ENCODE peak calls at places on chromosomes 3 and 15, in ten cellular contexts. One of them, this sample, is unnamed.

GRCh38 chr15:80002267-80002666 is 31.3 kb upstream of the BCL2A1 start:
- DNase-seq in GM13977: no peak
- DNase-seq in WTC11: no peak
- DNase-seq in retina: no peak
- DNase-seq in HT-29: no peak
- DNase-seq in AG04450: no peak
- DNase-seq in nephron progenitor cell: no peak
- DNase-seq in NCI-H510A treated with DMSO at 0.1 percent for 48 hours: no peak
- DNase-seq in NCI-H1694 treated with DMSO at 0.1 percent for 48 hours: no peak
- DNase-seq in C1 segment of cervical spinal cord: no peak
- DNase-seq in this sample: no peak

GRCh38 chr3:195306359-195306758 is 35.4 kb upstream of the XXYLT1 start:
- DNase-seq in nephron progenitor cell: no peak
- DNase-seq in retina: no peak
- DNase-seq in HT-29: no peak
- DNase-seq in WTC11: no peak
- DNase-seq in NCI-H510A treated with DMSO at 0.1 percent for 48 hours: no peak
- DNase-seq in GM13977: no peak
- DNase-seq in AG04450: no peak
- DNase-seq in C1 segment of cervical spinal cord: no peak
- DNase-seq in NCI-H1694 treated with DMSO at 0.1 percent for 48 hours: no peak
- DNase-seq in this sample: no peak

GRCh38 chr3:186002884-186003472 is 65.2 kb upstream of the TRA2B start:
- DNase-seq in nephron progenitor cell: no peak
- DNase-seq in retina: no peak
- DNase-seq in GM13977: no peak
- DNase-seq in HT-29: peak; percentile 35
- DNase-seq in WTC11: peak; percentile 36
- DNase-seq in C1 segment of cervical spinal cord: no peak
- DNase-seq in NCI-H510A treated with DMSO at 0.1 percent for 48 hours: no peak
- DNase-seq in NCI-H1694 treated with DMSO at 0.1 percent for 48 hours: peak; percentile 23
- DNase-seq in AG04450: no peak
- DNase-seq in this sample: no peak

GRCh38 chr3:111903067-111903511 is 44.0 kb downstream of the PHLDB2 start:
- DNase-seq in retina: no peak
- DNase-seq in HT-29: peak; percentile 75
- DNase-seq in GM13977: no peak
- DNase-seq in WTC11: no peak
- DNase-seq in AG04450: peak; percentile 47
- DNase-seq in NCI-H510A treated with DMSO at 0.1 percent for 48 hours: no peak
- DNase-seq in NCI-H1694 treated with DMSO at 0.1 percent for 48 hours: no peak
- DNase-seq in C1 segment of cervical spinal cord: no peak
- DNase-seq in nephron progenitor cell: no peak
- DNase-seq in this sample: peak; percentile 18

GRCh38 chr3:66397745-66398144 is 103.1 kb downstream of the LRIG1 start:
- DNase-seq in NCI-H1694 treated with DMSO at 0.1 percent for 48 hours: no peak
- DNase-seq in NCI-H510A treated with DMSO at 0.1 percent for 48 hours: no peak
- DNase-seq in C1 segment of cervical spinal cord: no peak
- DNase-seq in AG04450: no peak
- DNase-seq in retina: no peak
- DNase-seq in nephron progenitor cell: no peak
- DNase-seq in WTC11: no peak
- DNase-seq in GM13977: no peak
- DNase-seq in HT-29: no peak
- DNase-seq in this sample: no peak

GRCh38 chr3:64295594-64295993 is 70.3 kb upstream of the PRICKLE2 start:
- DNase-seq in GM13977: no peak
- DNase-seq in NCI-H510A treated with DMSO at 0.1 percent for 48 hours: no peak
- DNase-seq in retina: no peak
- DNase-seq in nephron progenitor cell: no peak
- DNase-seq in WTC11: no peak
- DNase-seq in HT-29: no peak
- DNase-seq in AG04450: peak; percentile 75
- DNase-seq in NCI-H1694 treated with DMSO at 0.1 percent for 48 hours: no peak
- DNase-seq in C1 segment of cervical spinal cord: no peak
- DNase-seq in this sample: no peak

GRCh38 chr3:195139876-195140240 is 131.1 kb downstream of the XXYLT1 start:
- DNase-seq in AG04450: no peak
- DNase-seq in HT-29: peak; percentile 45
- DNase-seq in NCI-H1694 treated with DMSO at 0.1 percent for 48 hours: no peak
- DNase-seq in nephron progenitor cell: no peak
- DNase-seq in NCI-H510A treated with DMSO at 0.1 percent for 48 hours: no peak
- DNase-seq in GM13977: no peak
- DNase-seq in retina: no peak
- DNase-seq in C1 segment of cervical spinal cord: no peak
- DNase-seq in WTC11: no peak
- DNase-seq in this sample: no peak

GRCh38 chr3:27681249-27681748 is 40.8 kb downstream of the EOMES start:
- DNase-seq in NCI-H1694 treated with DMSO at 0.1 percent for 48 hours: peak; percentile 7
- DNase-seq in GM13977: peak; percentile 60
- DNase-seq in WTC11: no peak
- DNase-seq in HT-29: peak; percentile 76
- DNase-seq in retina: peak; percentile 77
- DNase-seq in C1 segment of cervical spinal cord: no peak
- DNase-seq in AG04450: peak; percentile 59
- DNase-seq in NCI-H510A treated with DMSO at 0.1 percent for 48 hours: peak; percentile 62
- DNase-seq in nephron progenitor cell: peak; percentile 22
- DNase-seq in this sample: peak; percentile 83

GRCh38 chr3:125120370-125121122 is 64.7 kb upstream of the HEG1 start:
- DNase-seq in HT-29: no peak
- DNase-seq in nephron progenitor cell: peak; percentile 30
- DNase-seq in GM13977: no peak
- DNase-seq in C1 segment of cervical spinal cord: peak; percentile 67
- DNase-seq in WTC11: peak; percentile 79
- DNase-seq in NCI-H1694 treated with DMSO at 0.1 percent for 48 hours: peak; percentile 43
- DNase-seq in AG04450: no peak
- DNase-seq in NCI-H510A treated with DMSO at 0.1 percent for 48 hours: no peak
- DNase-seq in retina: peak; percentile 85
- DNase-seq in this sample: peak; percentile 47

GRCh38 chr15:52199271-52199670 is 8.1 kb upstream of the GNB5 start:
- DNase-seq in NCI-H1694 treated with DMSO at 0.1 percent for 48 hours: no peak
- DNase-seq in C1 segment of cervical spinal cord: no peak
- DNase-seq in AG04450: no peak
- DNase-seq in NCI-H510A treated with DMSO at 0.1 percent for 48 hours: no peak
- DNase-seq in WTC11: no peak
- DNase-seq in nephron progenitor cell: no peak
- DNase-seq in GM13977: no peak
- DNase-seq in retina: no peak
- DNase-seq in HT-29: no peak
- DNase-seq in this sample: no peak

GRCh38 chr3:151226088-151226563 is 23.1 kb upstream of the GPR171 start:
- DNase-seq in WTC11: no peak
- DNase-seq in GM13977: no peak
- DNase-seq in C1 segment of cervical spinal cord: no peak
- DNase-seq in retina: no peak
- DNase-seq in NCI-H510A treated with DMSO at 0.1 percent for 48 hours: no peak
- DNase-seq in AG04450: no peak
- DNase-seq in nephron progenitor cell: no peak
- DNase-seq in NCI-H1694 treated with DMSO at 0.1 percent for 48 hours: no peak
- DNase-seq in HT-29: no peak
- DNase-seq in this sample: no peak

GRCh38 chr3:122084795-122085194 is 29.6 kb downstream of the CD86 start:
- DNase-seq in WTC11: no peak
- DNase-seq in C1 segment of cervical spinal cord: no peak
- DNase-seq in HT-29: no peak
- DNase-seq in nephron progenitor cell: no peak
- DNase-seq in GM13977: no peak
- DNase-seq in retina: no peak
- DNase-seq in NCI-H510A treated with DMSO at 0.1 percent for 48 hours: no peak
- DNase-seq in AG04450: no peak
- DNase-seq in NCI-H1694 treated with DMSO at 0.1 percent for 48 hours: no peak
- DNase-seq in this sample: no peak

GRCh38 chr3:79684041-79684440 is 83.8 kb downstream of the ROBO1 start:
- DNase-seq in WTC11: no peak
- DNase-seq in GM13977: no peak
- DNase-seq in retina: no peak
- DNase-seq in HT-29: no peak
- DNase-seq in AG04450: no peak
- DNase-seq in nephron progenitor cell: no peak
- DNase-seq in NCI-H510A treated with DMSO at 0.1 percent for 48 hours: no peak
- DNase-seq in C1 segment of cervical spinal cord: no peak
- DNase-seq in NCI-H1694 treated with DMSO at 0.1 percent for 48 hours: no peak
- DNase-seq in this sample: no peak

GRCh38 chr3:126524429-126524988 is 554 bp downstream of the CHST13 start:
- DNase-seq in WTC11: no peak
- DNase-seq in NCI-H510A treated with DMSO at 0.1 percent for 48 hours: no peak
- DNase-seq in NCI-H1694 treated with DMSO at 0.1 percent for 48 hours: no peak
- DNase-seq in C1 segment of cervical spinal cord: no peak
- DNase-seq in nephron progenitor cell: no peak
- DNase-seq in GM13977: no peak
- DNase-seq in HT-29: no peak
- DNase-seq in AG04450: no peak
- DNase-seq in retina: no peak
- DNase-seq in this sample: peak; percentile 35

GRCh38 chr3:46138571-46138970 is 69.5 kb downstream of the CCR1 start:
- DNase-seq in AG04450: no peak
- DNase-seq in NCI-H510A treated with DMSO at 0.1 percent for 48 hours: no peak
- DNase-seq in HT-29: no peak
- DNase-seq in C1 segment of cervical spinal cord: no peak
- DNase-seq in retina: no peak
- DNase-seq in NCI-H1694 treated with DMSO at 0.1 percent for 48 hours: no peak
- DNase-seq in nephron progenitor cell: no peak
- DNase-seq in WTC11: no peak
- DNase-seq in GM13977: no peak
- DNase-seq in this sample: no peak

GRCh38 chr3:128447561-128448013 is 19.1 kb downstream of the DNAJB8 start:
- DNase-seq in GM13977: peak; percentile 74
- DNase-seq in NCI-H1694 treated with DMSO at 0.1 percent for 48 hours: no peak
- DNase-seq in AG04450: no peak
- DNase-seq in NCI-H510A treated with DMSO at 0.1 percent for 48 hours: no peak
- DNase-seq in retina: no peak
- DNase-seq in C1 segment of cervical spinal cord: no peak
- DNase-seq in HT-29: no peak
- DNase-seq in nephron progenitor cell: no peak
- DNase-seq in WTC11: no peak
- DNase-seq in this sample: no peak

GRCh38 chr15:29103825-29104565 is 165.6 kb downstream of the NSMCE3 start:
- DNase-seq in retina: peak; percentile 97
- DNase-seq in AG04450: peak; percentile 49
- DNase-seq in WTC11: peak; percentile 88
- DNase-seq in HT-29: peak; percentile 57
- DNase-seq in NCI-H1694 treated with DMSO at 0.1 percent for 48 hours: no peak
- DNase-seq in C1 segment of cervical spinal cord: peak; percentile 76
- DNase-seq in GM13977: peak; percentile 69
- DNase-seq in nephron progenitor cell: peak; percentile 91
- DNase-seq in NCI-H510A treated with DMSO at 0.1 percent for 48 hours: no peak
- DNase-seq in this sample: no peak

GRCh38 chr15:70260096-70260495 is 162.4 kb upstream of the TLE3 start:
- DNase-seq in WTC11: no peak
- DNase-seq in AG04450: no peak
- DNase-seq in NCI-H1694 treated with DMSO at 0.1 percent for 48 hours: no peak
- DNase-seq in C1 segment of cervical spinal cord: no peak
- DNase-seq in nephron progenitor cell: no peak
- DNase-seq in HT-29: no peak
- DNase-seq in NCI-H510A treated with DMSO at 0.1 percent for 48 hours: no peak
- DNase-seq in retina: no peak
- DNase-seq in GM13977: no peak
- DNase-seq in this sample: no peak

GRCh38 chr15:46277994-46278885 is 643.4 kb downstream of the SQOR start:
- DNase-seq in HT-29: no peak
- DNase-seq in WTC11: no peak
- DNase-seq in nephron progenitor cell: no peak
- DNase-seq in GM13977: no peak
- DNase-seq in AG04450: no peak
- DNase-seq in NCI-H1694 treated with DMSO at 0.1 percent for 48 hours: peak; percentile 86
- DNase-seq in C1 segment of cervical spinal cord: peak; percentile 2
- DNase-seq in NCI-H510A treated with DMSO at 0.1 percent for 48 hours: peak; percentile 5
- DNase-seq in retina: peak; percentile 88
- DNase-seq in this sample: peak; percentile 99

GRCh38 chr3:14921811-14922705 is 25.3 kb upstream of the NR2C2 start:
- DNase-seq in WTC11: no peak
- DNase-seq in HT-29: no peak
- DNase-seq in AG04450: no peak
- DNase-seq in retina: no peak
- DNase-seq in NCI-H1694 treated with DMSO at 0.1 percent for 48 hours: no peak
- DNase-seq in nephron progenitor cell: no peak
- DNase-seq in GM13977: peak; percentile 4
- DNase-seq in NCI-H510A treated with DMSO at 0.1 percent for 48 hours: no peak
- DNase-seq in C1 segment of cervical spinal cord: no peak
- DNase-seq in this sample: no peak

GRCh38 chr15:47794266-47794914 is 77.1 kb downstream of the SEMA6D start:
- DNase-seq in NCI-H1694 treated with DMSO at 0.1 percent for 48 hours: no peak
- DNase-seq in HT-29: no peak
- DNase-seq in C1 segment of cervical spinal cord: no peak
- DNase-seq in WTC11: no peak
- DNase-seq in AG04450: no peak
- DNase-seq in GM13977: no peak
- DNase-seq in NCI-H510A treated with DMSO at 0.1 percent for 48 hours: no peak
- DNase-seq in nephron progenitor cell: no peak
- DNase-seq in retina: no peak
- DNase-seq in this sample: no peak

GRCh38 chr15:50828610-50829206 is 63.2 kb upstream of the SPPL2A start:
- DNase-seq in NCI-H510A treated with DMSO at 0.1 percent for 48 hours: no peak
- DNase-seq in GM13977: no peak
- DNase-seq in WTC11: no peak
- DNase-seq in C1 segment of cervical spinal cord: no peak
- DNase-seq in AG04450: peak; percentile 21
- DNase-seq in HT-29: peak; percentile 52
- DNase-seq in NCI-H1694 treated with DMSO at 0.1 percent for 48 hours: no peak
- DNase-seq in nephron progenitor cell: no peak
- DNase-seq in retina: peak; percentile 11
- DNase-seq in this sample: no peak

GRCh38 chr3:123295171-123295900 is 93.6 kb downstream of the SEC22A start:
- DNase-seq in GM13977: no peak
- DNase-seq in NCI-H510A treated with DMSO at 0.1 percent for 48 hours: no peak
- DNase-seq in AG04450: no peak
- DNase-seq in WTC11: peak; percentile 10
- DNase-seq in nephron progenitor cell: no peak
- DNase-seq in C1 segment of cervical spinal cord: no peak
- DNase-seq in NCI-H1694 treated with DMSO at 0.1 percent for 48 hours: no peak
- DNase-seq in HT-29: no peak
- DNase-seq in retina: no peak
- DNase-seq in this sample: no peak

GRCh38 chr3:134372405-134373277 is 1.6 kb downstream of the AMOTL2 start:
- DNase-seq in AG04450: no peak
- DNase-seq in nephron progenitor cell: no peak
- DNase-seq in GM13977: no peak
- DNase-seq in WTC11: no peak
- DNase-seq in NCI-H510A treated with DMSO at 0.1 percent for 48 hours: no peak
- DNase-seq in NCI-H1694 treated with DMSO at 0.1 percent for 48 hours: no peak
- DNase-seq in HT-29: no peak
- DNase-seq in C1 segment of cervical spinal cord: peak; percentile 59
- DNase-seq in retina: peak; percentile 28
- DNase-seq in this sample: no peak

GRCh38 chr3:131402391-131403039 is 20.9 kb downstream of the NUDT16 start:
- DNase-seq in nephron progenitor cell: no peak
- DNase-seq in WTC11: no peak
- DNase-seq in AG04450: no peak
- DNase-seq in NCI-H1694 treated with DMSO at 0.1 percent for 48 hours: no peak
- DNase-seq in HT-29: no peak
- DNase-seq in C1 segment of cervical spinal cord: no peak
- DNase-seq in NCI-H510A treated with DMSO at 0.1 percent for 48 hours: no peak
- DNase-seq in retina: peak; percentile 15
- DNase-seq in GM13977: no peak
- DNase-seq in this sample: no peak

GRCh38 chr3:22141769-22142168 is 390.8 kb upstream of the ZNF385D start:
- DNase-seq in NCI-H510A treated with DMSO at 0.1 percent for 48 hours: peak; percentile 30
- DNase-seq in retina: no peak
- DNase-seq in NCI-H1694 treated with DMSO at 0.1 percent for 48 hours: no peak
- DNase-seq in C1 segment of cervical spinal cord: no peak
- DNase-seq in GM13977: no peak
- DNase-seq in AG04450: no peak
- DNase-seq in nephron progenitor cell: no peak
- DNase-seq in HT-29: no peak
- DNase-seq in WTC11: no peak
- DNase-seq in this sample: no peak

GRCh38 chr3:9280477-9281219 is 31.2 kb upstream of the SRGAP3 start:
- DNase-seq in HT-29: no peak
- DNase-seq in retina: peak; percentile 87
- DNase-seq in NCI-H1694 treated with DMSO at 0.1 percent for 48 hours: no peak
- DNase-seq in NCI-H510A treated with DMSO at 0.1 percent for 48 hours: no peak
- DNase-seq in C1 segment of cervical spinal cord: peak; percentile 29
- DNase-seq in AG04450: no peak
- DNase-seq in nephron progenitor cell: no peak
- DNase-seq in WTC11: no peak
- DNase-seq in GM13977: no peak
- DNase-seq in this sample: peak; percentile 53

GRCh38 chr15:66644815-66645345 is 57.2 kb upstream of the SMAD6 start:
- DNase-seq in AG04450: peak; percentile 20
- DNase-seq in nephron progenitor cell: no peak
- DNase-seq in NCI-H1694 treated with DMSO at 0.1 percent for 48 hours: no peak
- DNase-seq in NCI-H510A treated with DMSO at 0.1 percent for 48 hours: no peak
- DNase-seq in C1 segment of cervical spinal cord: no peak
- DNase-seq in GM13977: no peak
- DNase-seq in WTC11: no peak
- DNase-seq in retina: no peak
- DNase-seq in HT-29: no peak
- DNase-seq in this sample: no peak

This sample was measured in SK-N-DZ.